ENCODE peak calls at places on chromosomes 4 and X, in nine cellular contexts. M is neuronal stem cell; O is GM23248; W is pancreas; K is hepatocyte; C is mesendoderm; U is mucosa of descending colon; B is effector memory CD4-positive, alpha-beta T cell; R is upper lobe of left lung. G is an unnamed sample.
A peak's percentile ranks its signal among the peaks of the same experiment; 100 is the strongest.

GRCh38 chr4:95638920-95639501 is 90.2 kb upstream of the UNC5C start:
- DNase-seq in M (no peak), O (no peak), W (no peak), K (no peak), C (no peak), U (no peak), B (no peak), R (no peak), G (no peak)

GRCh38 chr4:182890202-182890601 is 27.0 kb downstream of the DCTD start:
- DNase-seq in M (no peak), O (no peak), W (no peak), K (no peak), C (no peak), U (no peak), B (no peak), R (no peak), G (no peak)

GRCh38 chrX:15680401-15680800 is 15.8 kb upstream of the CLTRN start:
- DNase-seq in M (no peak), O (peak; percentile 21), W (no peak), K (peak; percentile 30), C (peak; percentile 25), U (no peak), B (no peak), R (no peak), G (no peak)

GRCh38 chr4:56067826-56068225 is 119.1 kb downstream of the CEP135 start:
- DNase-seq in M (no peak), O (no peak), W (no peak), K (no peak), C (no peak), U (no peak), B (no peak), R (no peak), G (no peak)

GRCh38 chrX:17474892-17475291 is 99.9 kb downstream of the NHS start:
- DNase-seq in M (no peak), O (peak; percentile 75), W (no peak), K (no peak), C (no peak), U (no peak), B (no peak), R (no peak), G (no peak)

GRCh38 chr4:177964693-177965168 is 522.5 kb upstream of the AGA start:
- DNase-seq in M (no peak), O (no peak), W (no peak), K (no peak), C (no peak), U (no peak), B (no peak), R (no peak), G (no peak)

GRCh38 chr4:24783506-24783905 is 11.9 kb upstream of the SOD3 start:
- DNase-seq in M (no peak), O (no peak), W (no peak), K (no peak), C (no peak), U (no peak), B (no peak), R (no peak), G (no peak)

GRCh38 chr4:117971406-117971805 is 62.9 kb upstream of the NDST3 start:
- DNase-seq in M (no peak), O (peak; percentile 2), W (no peak), K (no peak), C (no peak), U (no peak), B (no peak), R (no peak), G (no peak)

GRCh38 chr4:77158487-77158861 is 1.5 kb downstream of the CCNG2 start:
- DNase-seq in M (no peak), O (peak; percentile 69), W (no peak), K (no peak), C (no peak), U (no peak), B (no peak), R (no peak), G (peak; percentile 46)

GRCh38 chr4:152408514-152409327 is 127.2 kb downstream of the FBXW7 start:
- DNase-seq in M (peak; percentile 14), O (peak; percentile 64), W (no peak), K (peak; percentile 52), C (peak; percentile 67), U (peak; percentile 34), B (no peak), R (no peak), G (no peak)

GRCh38 chr4:41681054-41681453 is 67.5 kb downstream of the PHOX2B start:
- DNase-seq in M (no peak), O (no peak), W (no peak), K (no peak), C (no peak), U (no peak), B (no peak), R (no peak), G (no peak)

GRCh38 chr4:156931267-156931666 is 40.3 kb downstream of the PDGFC start:
- DNase-seq in M (no peak), O (peak; percentile 77), W (no peak), K (peak; percentile 26), C (no peak), U (peak; percentile 21), B (no peak), R (peak; percentile 38), G (no peak)

GRCh38 chr4:86529450-86529849 is 64.7 kb upstream of the PTPN13 start:
- DNase-seq in M (no peak), O (no peak), W (no peak), K (no peak), C (no peak), U (no peak), B (no peak), R (peak; percentile 32), G (no peak)

GRCh38 chrX:50770702-50771101 is 43.3 kb downstream of the SHROOM4 start:
- DNase-seq in M (no peak), O (no peak), W (no peak), K (peak; percentile 71), C (peak; percentile 47), U (peak; percentile 77), B (no peak), R (peak; percentile 78), G (no peak)

GRCh38 chr4:114494257-114494803 is 104.3 kb upstream of the UGT8 start:
- DNase-seq in M (no peak), O (no peak), W (no peak), K (no peak), C (peak; percentile 45), U (no peak), B (no peak), R (no peak), G (no peak)

GRCh38 chrX:17417411-17417810 is 42.4 kb downstream of the NHS start:
- DNase-seq in M (no peak), O (no peak), W (no peak), K (no peak), C (no peak), U (no peak), B (no peak), R (no peak), G (no peak)

GRCh38 chrX:48956728-48957414 is 536 bp downstream of the OTUD5 start:
- DNase-seq in M (no peak), O (peak; percentile 48), W (peak; percentile 82), K (peak; percentile 27), C (no peak), U (peak; percentile 29), B (peak; percentile 49), R (no peak), G (no peak)

GRCh38 chr4:98285676-98286075 is 24.5 kb downstream of the RAP1GDS1 start:
- DNase-seq in M (no peak), O (no peak), W (no peak), K (no peak), C (no peak), U (no peak), B (no peak), R (no peak), G (no peak)

GRCh38 chr4:4413373-4413725 is 26.4 kb downstream of the NSG1 start:
- DNase-seq in M (no peak), O (no peak), W (peak; percentile 35), K (no peak), C (no peak), U (no peak), B (no peak), R (no peak), G (no peak)

GRCh38 chrX:114344756-114345155 is 239.1 kb upstream of the HTR2C start:
- DNase-seq in M (peak; percentile 17), O (peak; percentile 61), W (no peak), K (peak; percentile 59), C (peak; percentile 65), U (no peak), B (no peak), R (no peak), G (no peak)

GRCh38 chr4:171813195-171813955 is at the start of gene GALNTL6:
- DNase-seq in M (peak; percentile 31), O (peak; percentile 25), W (peak; percentile 56), K (peak; percentile 43), C (peak; percentile 53), U (no peak), B (no peak), R (no peak), G (no peak)

GRCh38 chrX:13938766-13939530 is 90.7 kb downstream of the GEMIN8 start:
- DNase-seq in M (no peak), O (no peak), W (no peak), K (no peak), C (peak; percentile 63), U (no peak), B (no peak), R (no peak), G (no peak)
- H3K4me3 ChIP-seq in M (peak overlapping the region; percentile 51), O (no peak overlapping the region), W (peak overlapping the region; percentile 51), K (peak overlapping the region; percentile 42), C (no peak overlapping the region), U (no peak overlapping the region), B (peak overlapping the region; percentile 39), R (no peak overlapping the region), G (no peak overlapping the region)

GRCh38 chrX:129741880-129742758 is 3.3 kb downstream of the XPNPEP2 start:
- DNase-seq in M (peak; percentile 58), O (no peak), W (no peak), K (no peak), C (peak; percentile 90), U (no peak), B (no peak), R (no peak), G (no peak)
- H3K4me1 ChIP-seq in M (peaks cover 7% of the 10 kb centered on the region), O (peaks cover 14% of the 10 kb centered on the region), W (no peaks in the 10 kb centered on the region), K (peaks cover 21% of the 10 kb centered on the region), C (no peaks in the 10 kb centered on the region), U (no peaks in the 10 kb centered on the region), B (peaks cover 22% of the 10 kb centered on the region), R (no peaks in the 10 kb centered on the region), G (no peaks in the 10 kb centered on the region)

DNA sequence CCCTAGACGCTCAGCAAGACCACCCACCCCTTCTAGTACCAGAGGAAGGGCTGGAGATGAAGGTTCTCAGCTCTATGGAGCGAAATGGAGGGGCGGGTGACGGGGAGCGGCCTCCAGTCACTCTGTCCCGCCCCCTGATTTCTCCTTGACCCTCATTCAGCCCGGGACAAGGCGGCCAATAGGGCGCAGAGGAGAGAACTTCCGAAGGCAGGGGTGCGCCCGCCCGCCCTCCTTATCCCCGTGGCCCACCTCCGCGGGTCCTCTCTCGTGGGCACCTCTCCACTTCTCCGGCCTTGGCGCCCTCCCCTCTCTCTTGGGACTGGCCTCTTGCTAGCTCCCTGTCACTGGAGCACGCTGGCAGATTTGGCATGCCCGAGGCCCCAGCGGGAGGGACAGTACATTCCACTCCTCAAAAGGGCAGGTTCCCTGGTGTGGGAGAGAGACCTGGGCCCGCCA is 1.1 kb upstream of the SEPTIN6 start:
- DNase-seq in M (no peak), O (no peak), W (peak; percentile 60), K (no peak), C (no peak), U (no peak), B (no peak), R (no peak), G (no peak)
- H3K4me3 ChIP-seq in M (peak overlapping the region; percentile 73), O (no peak overlapping the region), W (no peak overlapping the region), K (no peak overlapping the region), C (no peak overlapping the region), U (no peak overlapping the region), B (no peak overlapping the region), R (no peak overlapping the region), G (no peak overlapping the region)

GRCh38 chrX:19776753-19777152 is 110.6 kb downstream of the SH3KBP1 start:
- DNase-seq in M (no peak), O (no peak), W (no peak), K (no peak), C (no peak), U (no peak), B (no peak), R (no peak), G (no peak)
- H3K4me1 ChIP-seq in M (no peaks in the 10 kb centered on the region), O (peaks cover 19% of the 10 kb centered on the region), W (no peaks in the 10 kb centered on the region), K (no peaks in the 10 kb centered on the region), C (no peaks in the 10 kb centered on the region), U (peaks cover 4% of the 10 kb centered on the region), B (peaks cover 18% of the 10 kb centered on the region), R (no peaks in the 10 kb centered on the region), G (no peaks in the 10 kb centered on the region)